ENCODE peak calls at places on chromosomes 6 and 20, in four cellular contexts. One of them, this sample, is unnamed.

GRCh38 chr6:110999634-111000270 is 17.9 kb downstream of the RPF2 start:
- DNase-seq in AG09309: no peak
- DNase-seq in BE2C: no peak
- DNase-seq in fibroblast of mammary gland: peak
- DNase-seq in this sample: peak

GRCh38 chr6:134724653-134725340 is 225.1 kb downstream of the ALDH8A1 start:
- DNase-seq in AG09309: no peak
- DNase-seq in BE2C: no peak
- DNase-seq in fibroblast of mammary gland: peak
- DNase-seq in this sample: peak

GRCh38 chr6:72218125-72218524 is 331.8 kb downstream of the RIMS1 start:
- DNase-seq in AG09309: peak
- DNase-seq in BE2C: peak
- DNase-seq in fibroblast of mammary gland: peak
- DNase-seq in this sample: peak

GRCh38 chr6:105259912-105260889 is 80.4 kb upstream of the POPDC3 start:
- DNase-seq in AG09309: no peak
- DNase-seq in BE2C: no peak
- DNase-seq in fibroblast of mammary gland: no peak
- DNase-seq in this sample: no peak

GRCh38 chr6:26157150-26157837 is 70.1 kb downstream of the HFE start:
- DNase-seq in AG09309: no peak
- DNase-seq in BE2C: peak
- DNase-seq in fibroblast of mammary gland: no peak
- DNase-seq in this sample: no peak

GRCh38 chr6:167906899-167907298 is 80.2 kb downstream of the AFDN start:
- DNase-seq in AG09309: no peak
- DNase-seq in BE2C: peak
- DNase-seq in fibroblast of mammary gland: no peak
- DNase-seq in this sample: peak

GRCh38 chr6:33987531-33988021 is 158.3 kb downstream of the GRM4 start:
- DNase-seq in AG09309: no peak
- DNase-seq in BE2C: no peak
- DNase-seq in fibroblast of mammary gland: no peak
- DNase-seq in this sample: no peak

GRCh38 chr6:125598422-125598821 is 151.0 kb upstream of the HEY2 start:
- DNase-seq in AG09309: peak
- DNase-seq in BE2C: no peak
- DNase-seq in fibroblast of mammary gland: peak
- DNase-seq in this sample: peak

GRCh38 chr6:36786055-36786675 is 53.1 kb downstream of the CPNE5 start:
- DNase-seq in AG09309: no peak
- DNase-seq in BE2C: no peak
- DNase-seq in fibroblast of mammary gland: peak
- DNase-seq in this sample: no peak

GRCh38 chr6:4812068-4812467 is 35.9 kb downstream of the CDYL start:
- DNase-seq in AG09309: no peak
- DNase-seq in BE2C: no peak
- DNase-seq in fibroblast of mammary gland: peak
- DNase-seq in this sample: no peak

GRCh38 chr6:139240161-139241010 is 51.4 kb downstream of the TXLNB start:
- DNase-seq in AG09309: peak
- DNase-seq in BE2C: no peak
- DNase-seq in fibroblast of mammary gland: peak
- DNase-seq in this sample: peak

GRCh38 chr20:1535420-1536175 is 21.9 kb downstream of the SIRPD start:
- DNase-seq in AG09309: no peak
- DNase-seq in BE2C: no peak
- DNase-seq in fibroblast of mammary gland: no peak
- DNase-seq in this sample: no peak

GRCh38 chr6:52576054-52576391 is 837 bp downstream of the TRAM2 start:
- DNase-seq in AG09309: no peak
- DNase-seq in BE2C: no peak
- DNase-seq in fibroblast of mammary gland: no peak
- DNase-seq in this sample: no peak

GRCh38 chr6:159169557-159170332 is 545 bp downstream of the FNDC1 start:
- DNase-seq in AG09309: no peak
- DNase-seq in BE2C: peak
- DNase-seq in fibroblast of mammary gland: peak
- DNase-seq in this sample: peak

GRCh38 chr6:166206066-166206465 is 38.4 kb upstream of the TBXT start:
- DNase-seq in AG09309: no peak
- DNase-seq in BE2C: no peak
- DNase-seq in fibroblast of mammary gland: peak
- DNase-seq in this sample: no peak

GRCh38 chr6:34630040-34630439 is 66.5 kb downstream of the ILRUN start:
- DNase-seq in AG09309: peak
- DNase-seq in BE2C: no peak
- DNase-seq in fibroblast of mammary gland: peak
- DNase-seq in this sample: peak

GRCh38 chr20:25195962-25196700 is 619 bp downstream of the ENTPD6 start:
- DNase-seq in AG09309: no peak
- DNase-seq in BE2C: peak
- DNase-seq in fibroblast of mammary gland: no peak
- DNase-seq in this sample: no peak

GRCh38 chr6:48998574-48998973 is 464.5 kb downstream of the MMUT start:
- DNase-seq in AG09309: no peak
- DNase-seq in BE2C: no peak
- DNase-seq in fibroblast of mammary gland: no peak
- DNase-seq in this sample: no peak

GRCh38 chr6:170036916-170037315 is 254.0 kb downstream of the DLL1 start:
- DNase-seq in AG09309: no peak
- DNase-seq in BE2C: no peak
- DNase-seq in fibroblast of mammary gland: no peak
- DNase-seq in this sample: no peak

GRCh38 chr20:5821627-5822215 is 71.5 kb downstream of the SHLD1 start:
- DNase-seq in AG09309: no peak
- DNase-seq in BE2C: peak
- DNase-seq in fibroblast of mammary gland: peak
- DNase-seq in this sample: no peak

GRCh38 chr6:53994201-53994600 is 117.0 kb upstream of the MLIP start:
- DNase-seq in AG09309: no peak
- DNase-seq in BE2C: no peak
- DNase-seq in fibroblast of mammary gland: no peak
- DNase-seq in this sample: no peak

GRCh38 chr6:53987527-53987888 is 123.7 kb upstream of the MLIP start:
- DNase-seq in AG09309: no peak
- DNase-seq in BE2C: no peak
- DNase-seq in fibroblast of mammary gland: no peak
- DNase-seq in this sample: no peak

GRCh38 chr6:53998293-53998692 is 113.0 kb upstream of the MLIP start:
- DNase-seq in AG09309: no peak
- DNase-seq in BE2C: no peak
- DNase-seq in fibroblast of mammary gland: no peak
- DNase-seq in this sample: no peak

GRCh38 chr6:53986721-53987526 is 124.3 kb upstream of the MLIP start:
- DNase-seq in AG09309: no peak
- DNase-seq in BE2C: no peak
- DNase-seq in fibroblast of mammary gland: peak
- DNase-seq in this sample: peak

GRCh38 chr6:53992522-53992921 is 118.7 kb upstream of the MLIP start:
- DNase-seq in AG09309: no peak
- DNase-seq in BE2C: no peak
- DNase-seq in fibroblast of mammary gland: no peak
- DNase-seq in this sample: no peak
- TF ChIP-seq CTCF in AG09309: no peak
- TF ChIP-seq CTCF in BE2C: no peak
- TF ChIP-seq CTCF in fibroblast of mammary gland: peak
- TF ChIP-seq CTCF in this sample: peak

DNA sequence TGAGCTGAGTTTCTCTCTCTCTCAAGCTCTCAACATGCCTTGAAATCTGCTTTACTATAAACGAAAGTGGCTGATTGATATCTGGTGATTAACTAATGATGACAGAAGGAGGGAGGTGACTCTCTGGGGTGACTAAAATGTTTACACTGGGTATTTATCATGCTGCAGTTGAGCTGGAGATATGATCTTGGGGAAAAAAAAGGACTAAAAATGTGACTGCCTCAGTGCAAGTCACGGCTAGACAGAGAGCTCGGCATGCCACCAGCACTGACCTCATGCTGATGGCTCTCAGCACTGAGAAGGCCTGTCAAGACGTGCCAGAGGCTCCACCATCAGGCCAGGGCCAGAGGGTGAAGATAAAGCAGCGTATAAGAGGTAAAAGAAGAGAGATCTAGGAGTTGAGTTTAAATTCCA is 103.1 kb upstream of the SPACA1 start:
- DNase-seq in AG09309: peak
- DNase-seq in BE2C: no peak
- DNase-seq in fibroblast of mammary gland: peak
- DNase-seq in this sample: peak
- TF ChIP-seq CTCF in AG09309: peak
- TF ChIP-seq CTCF in BE2C: no peak
- TF ChIP-seq CTCF in fibroblast of mammary gland: peak
- TF ChIP-seq CTCF in this sample: no peak

GRCh38 chr6:7335519-7335918 is 22.5 kb upstream of the SSR1 start:
- DNase-seq in AG09309: no peak
- DNase-seq in BE2C: no peak
- DNase-seq in fibroblast of mammary gland: no peak
- DNase-seq in this sample: no peak

GRCh38 chr6:7341989-7342742 is 29.2 kb upstream of the SSR1 start:
- DNase-seq in AG09309: no peak
- DNase-seq in BE2C: peak
- DNase-seq in fibroblast of mammary gland: peak
- DNase-seq in this sample: no peak

GRCh38 chr6:7341271-7341670 is 28.3 kb upstream of the SSR1 start:
- DNase-seq in AG09309: no peak
- DNase-seq in BE2C: no peak
- DNase-seq in fibroblast of mammary gland: no peak
- DNase-seq in this sample: no peak

GRCh38 chr6:7334685-7335084 is 21.7 kb upstream of the SSR1 start:
- DNase-seq in AG09309: no peak
- DNase-seq in BE2C: no peak
- DNase-seq in fibroblast of mammary gland: no peak
- DNase-seq in this sample: no peak

DNA sequence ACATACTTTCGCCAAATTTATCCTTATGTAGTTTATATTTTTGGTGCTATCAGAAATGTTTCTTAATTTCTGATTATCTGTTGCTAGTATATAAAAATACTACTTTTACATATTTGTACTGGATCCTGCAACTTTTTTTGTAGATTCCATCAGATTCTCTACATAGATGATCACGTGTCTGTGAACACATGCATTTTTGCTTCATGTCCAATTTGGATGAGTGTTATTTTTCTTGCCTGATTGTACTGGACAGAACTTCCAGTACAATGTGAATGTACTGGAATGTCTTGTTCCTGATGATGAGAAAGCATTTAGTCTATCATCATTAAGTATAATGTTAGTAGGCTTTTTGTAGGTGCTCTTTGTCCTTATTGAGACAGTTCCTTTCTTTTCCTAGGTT is 25.0 kb upstream of the SSR1 start:
- DNase-seq in AG09309: no peak
- DNase-seq in BE2C: no peak
- DNase-seq in fibroblast of mammary gland: peak
- DNase-seq in this sample: no peak
- TF ChIP-seq CTCF in AG09309: no peak
- TF ChIP-seq CTCF in BE2C: no peak
- TF ChIP-seq CTCF in fibroblast of mammary gland: no peak
- TF ChIP-seq CTCF in this sample: no peak

DNA sequence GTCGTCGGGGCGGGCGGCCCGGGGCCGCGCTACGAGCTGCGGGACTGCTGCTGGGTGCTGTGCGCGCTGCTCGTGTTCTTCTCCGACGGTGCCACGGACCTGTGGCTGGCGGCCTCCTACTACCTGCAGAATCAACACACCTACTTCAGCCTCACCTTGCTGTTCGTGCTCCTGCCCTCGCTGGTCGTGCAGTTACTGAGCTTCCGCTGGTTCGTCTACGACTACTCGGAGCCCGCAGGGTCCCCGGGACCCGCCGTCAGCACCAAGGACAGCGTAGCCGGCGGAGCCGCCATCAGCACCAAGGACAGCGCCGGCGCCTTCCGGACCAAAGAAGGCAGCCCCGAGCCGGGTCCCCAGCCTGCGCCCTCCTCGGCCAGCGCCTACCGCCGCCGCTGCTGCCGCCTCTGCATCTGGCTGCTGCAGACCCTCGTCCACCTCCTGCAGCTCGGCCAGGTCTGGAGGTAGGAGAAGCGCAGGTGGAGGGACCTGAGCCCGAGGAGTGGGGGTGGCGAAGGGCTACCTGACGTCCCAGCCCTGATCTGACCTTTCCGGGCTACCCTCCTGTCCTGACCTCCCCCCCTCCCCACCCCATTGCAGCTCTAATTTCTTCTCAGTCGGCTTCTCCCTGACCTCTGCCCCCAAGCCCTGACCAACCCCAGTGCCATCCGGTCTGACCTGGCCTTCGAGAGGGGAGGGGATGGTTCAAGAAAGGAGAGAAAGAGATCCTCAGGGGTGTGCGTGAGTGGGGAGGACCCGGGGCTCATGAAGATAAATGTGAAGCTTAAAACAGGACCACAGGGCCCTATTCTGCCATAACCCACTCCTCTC is 562 bp downstream of the XKR7 start:
- DNase-seq in AG09309: no peak
- DNase-seq in BE2C: peak
- DNase-seq in fibroblast of mammary gland: peak
- DNase-seq in this sample: peak
- TF ChIP-seq CTCF in AG09309: no peak
- TF ChIP-seq CTCF in BE2C: no peak
- TF ChIP-seq CTCF in fibroblast of mammary gland: no peak
- TF ChIP-seq CTCF in this sample: no peak

DNA sequence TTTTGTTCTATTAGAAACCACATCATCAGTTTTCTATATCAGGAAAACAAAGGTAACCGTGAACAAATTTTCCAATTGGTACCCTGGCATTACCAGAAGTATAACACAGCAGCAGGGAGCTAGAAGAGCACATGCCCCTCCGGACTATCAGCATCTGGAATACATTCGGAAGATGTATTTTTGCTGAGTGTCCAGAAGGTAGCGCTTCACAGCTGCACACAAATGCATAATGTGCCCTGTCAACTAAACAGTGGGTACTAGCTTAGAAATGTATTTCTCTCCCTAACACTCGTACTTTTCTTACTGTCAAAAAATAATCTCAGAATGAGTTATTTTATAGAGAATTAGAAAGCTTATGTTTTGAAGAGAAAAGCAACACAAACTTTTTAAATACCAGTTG is 77.6 kb downstream of the HUS1B start:
- DNase-seq in AG09309: no peak
- DNase-seq in BE2C: peak
- DNase-seq in fibroblast of mammary gland: peak
- DNase-seq in this sample: peak
- TF ChIP-seq CTCF in AG09309: peak
- TF ChIP-seq CTCF in BE2C: peak
- TF ChIP-seq CTCF in fibroblast of mammary gland: peak
- TF ChIP-seq CTCF in this sample: peak

DNA sequence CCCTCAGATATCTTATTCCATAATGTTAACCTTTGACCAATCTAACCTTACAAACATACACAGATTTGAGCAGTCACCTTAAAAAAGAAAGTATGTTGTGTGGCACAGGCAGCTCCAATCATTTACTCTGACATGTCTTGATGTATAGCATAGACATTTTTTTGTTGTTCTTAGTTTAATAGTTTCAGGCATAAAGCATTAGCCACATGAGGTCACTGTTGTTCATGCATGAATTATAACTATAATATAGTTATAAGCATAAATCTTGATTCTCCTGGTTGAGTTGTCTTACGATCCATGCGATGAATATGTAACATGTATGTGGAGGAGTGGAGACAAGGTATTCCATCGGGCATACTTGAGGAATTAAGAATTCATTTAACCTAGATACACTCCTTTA is 26.1 kb upstream of the NKAIN2 start:
- DNase-seq in AG09309: no peak
- DNase-seq in BE2C: no peak
- DNase-seq in fibroblast of mammary gland: peak
- DNase-seq in this sample: peak
- TF ChIP-seq CTCF in AG09309: no peak
- TF ChIP-seq CTCF in BE2C: no peak
- TF ChIP-seq CTCF in fibroblast of mammary gland: peak
- TF ChIP-seq CTCF in this sample: peak

GRCh38 chr20:50744143-50744792 is 12.9 kb downstream of the PARD6B start:
- DNase-seq in AG09309: peak
- DNase-seq in BE2C: peak
- DNase-seq in fibroblast of mammary gland: peak
- DNase-seq in this sample: peak
- TF ChIP-seq CTCF in AG09309: peak
- TF ChIP-seq CTCF in BE2C: peak
- TF ChIP-seq CTCF in fibroblast of mammary gland: peak
- TF ChIP-seq CTCF in this sample: peak